ENCODE peak calls at places on chromosomes 13 and 19, in eight cellular contexts. X is cardiac fibroblast, N is HFF-Myc, U is mucosa of descending colon, Q is neuronal stem cell, R is AG04449, T is breast epithelium, L is lower leg skin. I is an unnamed sample.

GRCh38 chr19:23823952-23824389 is 65.3 kb upstream of the ZNF681 start:
- DNase-seq in X (no peak), N (no peak), U (no peak), Q (peak), R (no peak), T (no peak), L (no peak), I (no peak)

GRCh38 chr13:71968025-71968424 is 101.0 kb upstream of the DACH1 start:
- DNase-seq in X (no peak), N (no peak), U (no peak), Q (peak), R (no peak), T (no peak), L (no peak), I (peak)

GRCh38 chr13:101611491-101612475 is 159.3 kb downstream of the ITGBL1 start:
- DNase-seq in X (no peak), N (no peak), U (no peak), Q (no peak), R (no peak), T (no peak), L (no peak), I (no peak)

GRCh38 chr13:40787062-40787461 is 2.3 kb upstream of the SLC25A15 start:
- DNase-seq in X (no peak), N (no peak), U (no peak), Q (no peak), R (no peak), T (no peak), L (no peak), I (peak)

GRCh38 chr19:28862238-28862637 is 350.7 kb downstream of the UQCRFS1 start:
- DNase-seq in X (no peak), N (no peak), U (no peak), Q (no peak), R (no peak), T (no peak), L (peak), I (no peak)

GRCh38 chr19:38606131-38606530 is 11.6 kb downstream of the MAP4K1 start:
- DNase-seq in X (no peak), N (no peak), U (no peak), Q (no peak), R (no peak), T (no peak), L (no peak), I (no peak)

GRCh38 chr19:30023330-30023729 is 81.3 kb downstream of the URI1 start:
- DNase-seq in X (no peak), N (no peak), U (no peak), Q (no peak), R (no peak), T (no peak), L (no peak), I (no peak)

GRCh38 chr13:67299072-67299635 is 69.0 kb upstream of the PCDH9 start:
- DNase-seq in X (peak), N (no peak), U (no peak), Q (no peak), R (no peak), T (no peak), L (no peak), I (peak)

GRCh38 chr13:113040597-113041292 is 64.8 kb upstream of the F7 start:
- DNase-seq in X (no peak), N (no peak), U (no peak), Q (no peak), R (no peak), T (no peak), L (no peak), I (no peak)

GRCh38 chr19:48480476-48481190 is 11.5 kb downstream of the CYTH2 start:
- DNase-seq in X (peak), N (no peak), U (no peak), Q (no peak), R (no peak), T (no peak), L (peak), I (no peak)
- H3K4me3 ChIP-seq in X (peak), N (peak), U (no peak), Q (no peak), R (peak), T (peak), L (peak), I (peak)

GRCh38 chr13:51637852-51638496 is 53.7 kb downstream of the WDFY2 start:
- DNase-seq in X (no peak), N (no peak), U (no peak), Q (peak), R (no peak), T (no peak), L (no peak), I (no peak)
- H3K4me3 ChIP-seq in X (no peak), N (no peak), U (no peak), Q (peak), R (no peak), T (no peak), L (no peak), I (no peak)

GRCh38 chr19:4871711-4872110 is 4.2 kb upstream of the PLIN3 start:
- DNase-seq in X (no peak), N (no peak), U (no peak), Q (no peak), R (no peak), T (no peak), L (no peak), I (no peak)

GRCh38 chr19:4870025-4870700 is 2.7 kb upstream of the PLIN3 start:
- DNase-seq in X (peak), N (peak), U (peak), Q (no peak), R (peak), T (no peak), L (no peak), I (peak)

GRCh38 chr19:4866595-4867424 is 657 bp downstream of the PLIN3 start:
- DNase-seq in X (peak), N (no peak), U (peak), Q (peak), R (no peak), T (peak), L (peak), I (peak)

GRCh38 chr19:4867534-4868285 is at the start of gene PLIN3:
- DNase-seq in X (peak), N (peak), U (peak), Q (peak), R (peak), T (peak), L (peak), I (peak)

DNA sequence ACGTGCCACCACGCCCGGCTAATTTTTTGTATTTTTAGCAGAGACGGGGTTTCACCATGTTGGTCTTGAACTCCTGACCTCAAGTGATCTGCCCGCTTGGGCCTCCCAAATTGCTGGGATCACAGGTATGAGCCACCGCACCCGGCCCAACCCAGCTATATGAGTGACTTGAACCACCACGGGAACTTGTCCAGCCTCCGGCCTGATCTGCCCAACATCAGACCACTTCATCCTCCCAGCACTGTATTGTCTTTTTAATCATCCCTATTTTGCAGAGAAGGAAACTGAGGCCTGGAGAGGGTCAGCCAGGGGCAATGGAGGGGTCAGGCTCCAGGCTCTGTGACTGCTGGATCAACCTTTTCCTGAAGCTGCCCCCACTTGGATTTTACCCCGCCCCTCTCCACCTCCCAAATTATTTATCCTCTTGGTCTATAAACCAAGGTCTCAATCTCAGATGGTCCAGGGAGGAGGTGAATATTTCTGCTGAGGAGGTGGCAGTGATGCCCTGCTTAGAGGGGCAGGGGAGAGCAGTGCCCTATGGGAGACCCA is 893 bp upstream of the PLIN3 start:
- DNase-seq in X (no peak), N (no peak), U (peak), Q (no peak), R (no peak), T (no peak), L (no peak), I (no peak)
- H3K4me3 ChIP-seq in X (no peak), N (no peak), U (no peak), Q (no peak), R (no peak), T (no peak), L (no peak), I (no peak)

DNA sequence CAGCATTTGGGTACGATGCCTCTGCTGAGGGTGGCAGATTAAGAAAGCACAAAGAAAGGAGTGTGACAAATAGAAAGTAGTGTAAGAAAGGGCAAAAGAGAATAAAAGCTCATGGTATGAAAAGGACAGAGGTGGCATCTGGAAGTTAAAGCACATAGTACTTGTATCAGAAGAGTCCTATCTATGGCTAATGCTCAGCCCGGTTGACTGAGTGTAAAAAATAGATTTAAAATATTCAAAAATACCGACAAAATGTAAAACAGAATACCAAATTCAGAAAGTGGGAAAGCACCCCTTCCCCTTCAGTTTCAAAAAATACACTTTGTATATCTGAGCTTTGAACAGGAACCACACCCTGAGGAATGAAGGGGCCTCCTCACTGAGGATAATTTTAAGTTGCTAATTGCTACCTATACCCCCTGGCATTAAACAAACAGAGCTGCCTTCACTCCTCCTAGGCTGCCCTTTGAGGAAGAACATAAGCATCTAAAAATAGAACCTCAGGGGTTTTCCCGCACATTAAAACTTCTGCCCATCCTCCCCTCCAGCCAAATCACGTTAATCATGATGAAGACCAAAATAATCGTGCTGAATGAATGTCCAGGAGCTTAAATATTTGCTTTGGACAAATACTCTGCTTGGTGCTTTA is 43.3 kb downstream of the DLEU7 start:
- DNase-seq in X (no peak), N (no peak), U (no peak), Q (no peak), R (no peak), T (no peak), L (no peak), I (no peak)
- H3K4me3 ChIP-seq in X (no peak), N (no peak), U (no peak), Q (no peak), R (no peak), T (no peak), L (no peak), I (no peak)

DNA sequence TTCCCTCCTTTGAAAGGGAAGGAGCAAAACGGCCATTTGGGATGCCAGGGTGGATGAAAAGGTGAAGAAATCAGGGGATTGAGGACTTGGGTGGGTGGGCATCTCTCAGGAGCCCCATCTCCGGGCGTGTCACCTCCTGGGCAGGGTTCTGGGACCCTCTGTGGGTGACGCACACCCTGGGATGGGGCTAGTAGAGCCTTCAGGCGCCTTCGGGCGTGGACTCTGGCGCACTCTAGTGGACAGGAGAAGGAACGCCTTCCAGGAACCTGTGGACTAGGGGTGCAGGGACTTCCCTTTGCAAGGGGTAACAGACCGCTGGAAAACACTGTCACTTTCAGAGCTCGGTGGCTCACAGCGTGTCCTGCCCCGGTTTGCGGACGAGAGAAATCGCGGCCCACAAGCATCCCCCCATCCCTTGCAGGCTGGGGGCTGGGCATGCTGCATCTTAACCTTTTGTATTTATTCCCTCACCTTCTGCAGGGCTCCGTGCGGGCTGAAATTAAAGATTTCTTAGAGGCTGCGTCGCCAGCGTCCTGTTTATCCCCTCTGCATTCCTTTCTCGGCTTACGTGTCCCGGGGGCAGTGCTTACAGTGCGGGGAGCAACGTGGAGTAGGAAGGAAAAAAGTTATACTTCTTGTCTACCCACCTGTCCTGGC is 15.2 kb upstream of the S1PR4 start:
- DNase-seq in X (peak), N (no peak), U (peak), Q (peak), R (no peak), T (no peak), L (no peak), I (peak)
- H3K4me3 ChIP-seq in X (no peak), N (no peak), U (no peak), Q (no peak), R (no peak), T (no peak), L (no peak), I (no peak)

GRCh38 chr19:2867025-2867991 is at the start of gene ZNF556:
- DNase-seq in X (no peak), N (no peak), U (no peak), Q (no peak), R (no peak), T (no peak), L (no peak), I (no peak)
- H3K4me3 ChIP-seq in X (no peak), N (no peak), U (no peak), Q (no peak), R (no peak), T (no peak), L (no peak), I (no peak)